ENCODE peak calls at places on chromosome 5, in ten cellular contexts. Z is ovary, S is prostate gland, A is esophagus muscularis mucosa, K is heart left ventricle, Q is IMR-90, W is A549, X is spleen, Y is body of pancreas, M is HCT116. D is an unnamed sample.
A peak's percentile ranks its signal among the peaks of the same experiment; 100 is the strongest.

GRCh38 chr5:149381986-149382338 is 2.9 kb upstream of the IL17B start:
- DNase-seq in A (peak; percentile 95), Z (peak; percentile 78), X (peak; percentile 92), W (peak; percentile 86), K (peak; percentile 91), Y (peak; percentile 70), S (peak; percentile 63), M (peak; percentile 33), Q (peak; percentile 66), D (peak; percentile 82)

GRCh38 chr5:76710991-76711390 is 4.9 kb upstream of the F2R start:
- DNase-seq in K (no peak), Z (no peak), Y (no peak), M (no peak), Q (peak; percentile 61), S (no peak), W (no peak), X (no peak), A (no peak), D (no peak)

GRCh38 chr5:58828145-58828544 is 245.3 kb downstream of the RAB3C start:
- DNase-seq in X (no peak), A (no peak), Y (no peak), Q (no peak), K (no peak), S (no peak), W (no peak), Z (no peak), M (no peak), D (no peak)

GRCh38 chr5:160020969-160021368 is 12.0 kb downstream of the TTC1 start:
- DNase-seq in M (no peak), Q (peak; percentile 83), A (no peak), W (no peak), Y (no peak), Z (no peak), X (no peak), K (no peak), S (no peak), D (no peak)

GRCh38 chr5:40606077-40606765 is 73.5 kb upstream of the PTGER4 start:
- DNase-seq in X (no peak), Z (no peak), K (no peak), M (no peak), Q (no peak), A (no peak), W (no peak), Y (no peak), S (no peak), D (no peak)

GRCh38 chr5:14935341-14935740 is 63.8 kb upstream of the ANKH start:
- DNase-seq in Q (no peak), S (no peak), W (no peak), Z (no peak), A (no peak), Y (no peak), M (no peak), K (no peak), X (no peak), D (no peak)

GRCh38 chr5:177194278-177194677 is 60.7 kb downstream of the NSD1 start:
- DNase-seq in Y (no peak), Z (no peak), A (no peak), S (no peak), M (peak; percentile 81), X (no peak), K (no peak), Q (peak; percentile 94), W (peak; percentile 33), D (no peak)

GRCh38 chr5:2993301-2993700 is 241.8 kb upstream of the IRX2 start:
- DNase-seq in M (no peak), K (no peak), Z (no peak), X (no peak), W (no peak), Q (no peak), A (peak; percentile 74), Y (no peak), S (no peak), D (no peak)

GRCh38 chr5:167961731-167962130 is 329.7 kb upstream of the WWC1 start:
- DNase-seq in Y (no peak), X (no peak), Z (no peak), S (no peak), K (no peak), A (no peak), W (no peak), M (no peak), Q (no peak), D (no peak)

GRCh38 chr5:141328231-141328630 is 2.1 kb upstream of the PCDHGA1 start:
- DNase-seq in W (no peak), Z (no peak), X (no peak), S (no peak), Y (no peak), A (no peak), Q (no peak), M (no peak), K (no peak), D (no peak)

GRCh38 chr5:16461026-16461425 is 4.6 kb downstream of the ZNF622 start:
- DNase-seq in Z (no peak), Y (no peak), X (no peak), A (no peak), S (no peak), W (no peak), K (no peak), M (no peak), Q (peak; percentile 70), D (no peak)

GRCh38 chr5:132822650-132823480 is 7.6 kb downstream of the SHROOM1 start:
- DNase-seq in Z (peak; percentile 63), Q (no peak), A (no peak), Y (peak; percentile 46), M (no peak), S (no peak), W (no peak), X (no peak), K (no peak), D (no peak)
- TF ChIP-seq CTCF in Z (no peak), Q (no peak), A (no peak), Y (no peak), M (no peak), S (no peak), W (no peak), X (no peak), K (no peak), D (no peak)

GRCh38 chr5:126615286-126615685 is 14.5 kb downstream of the PHAX start:
- DNase-seq in M (no peak), Z (no peak), S (no peak), Q (no peak), A (no peak), K (no peak), W (no peak), Y (no peak), X (no peak), D (no peak)

GRCh38 chr5:126614189-126614588 is 13.4 kb downstream of the PHAX start:
- DNase-seq in Q (no peak), Y (no peak), W (no peak), Z (no peak), X (no peak), S (no peak), M (no peak), A (no peak), K (no peak), D (no peak)

GRCh38 chr5:126605525-126605924 is 4.8 kb downstream of the PHAX start:
- DNase-seq in Q (no peak), Y (no peak), S (no peak), W (no peak), A (no peak), M (no peak), Z (no peak), K (no peak), X (no peak), D (no peak)

GRCh38 chr5:126610616-126611015 is 9.9 kb downstream of the PHAX start:
- DNase-seq in K (no peak), A (no peak), Z (no peak), W (no peak), S (no peak), Y (no peak), X (no peak), M (no peak), Q (no peak), D (peak; percentile 18)

DNA sequence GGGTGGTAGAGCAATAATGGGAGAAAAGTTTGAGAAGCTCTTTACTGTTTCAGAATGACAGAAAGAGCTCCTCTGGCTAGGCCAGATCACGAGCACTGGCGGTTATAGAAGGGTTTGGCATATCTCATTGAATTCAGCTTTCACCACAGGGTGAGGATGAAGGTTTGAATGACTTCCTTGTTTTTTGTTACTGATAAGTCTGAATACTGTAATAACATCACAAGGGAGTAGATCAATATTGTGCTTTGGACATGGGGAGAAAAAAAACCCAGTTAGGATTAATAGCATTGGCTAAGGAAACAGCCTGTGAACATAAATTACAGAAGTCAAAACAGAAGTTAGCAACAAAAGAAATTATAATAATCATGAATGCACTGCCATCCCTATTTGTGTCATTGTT is 9.4 kb downstream of the PHAX start:
- DNase-seq in Z (no peak), Y (no peak), S (no peak), M (no peak), A (no peak), W (no peak), Q (no peak), X (no peak), K (no peak), D (no peak)
- H3K4me1 ChIP-seq in Z (peaks cover 4% of the 10 kb centered on the region), Y (peaks cover 36% of the 10 kb centered on the region), S (no peaks in the 10 kb centered on the region), M (no peaks in the 10 kb centered on the region), A (peaks cover 29% of the 10 kb centered on the region), W (no peaks in the 10 kb centered on the region), Q (no peaks in the 10 kb centered on the region), X (peaks cover 34% of the 10 kb centered on the region), K (peaks cover 23% of the 10 kb centered on the region), D (peaks cover 16% of the 10 kb centered on the region)

DNA sequence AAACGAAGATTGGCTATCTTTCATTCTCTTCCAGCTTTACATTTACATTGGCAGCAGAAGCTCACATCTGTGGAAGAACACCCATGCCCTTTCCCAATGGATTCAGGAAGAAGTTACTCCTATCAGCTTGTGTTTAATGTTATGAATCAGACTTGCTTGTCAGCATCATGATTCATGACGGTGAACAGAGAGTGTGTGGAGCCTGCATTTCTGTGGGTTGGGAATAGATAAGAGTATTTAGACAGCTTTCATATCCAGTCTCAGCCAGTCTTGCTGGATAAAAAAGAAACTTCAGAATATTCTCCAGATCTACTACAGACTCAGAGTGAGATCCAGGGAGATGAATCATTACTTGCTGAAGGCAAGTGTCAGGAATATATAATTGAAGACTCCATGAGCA is 812.9 kb upstream of the ZNF608 start:
- DNase-seq in X (no peak), M (peak; percentile 2), K (no peak), A (no peak), S (no peak), W (peak; percentile 19), Z (no peak), Q (peak; percentile 99), Y (peak; percentile 20), D (no peak)
- TF ChIP-seq POLR2A in X (no peak), M (no peak), K (no peak), A (no peak), S (no peak), W (no peak), Z (no peak), Q (no peak), Y (no peak), D (no peak)

DNA sequence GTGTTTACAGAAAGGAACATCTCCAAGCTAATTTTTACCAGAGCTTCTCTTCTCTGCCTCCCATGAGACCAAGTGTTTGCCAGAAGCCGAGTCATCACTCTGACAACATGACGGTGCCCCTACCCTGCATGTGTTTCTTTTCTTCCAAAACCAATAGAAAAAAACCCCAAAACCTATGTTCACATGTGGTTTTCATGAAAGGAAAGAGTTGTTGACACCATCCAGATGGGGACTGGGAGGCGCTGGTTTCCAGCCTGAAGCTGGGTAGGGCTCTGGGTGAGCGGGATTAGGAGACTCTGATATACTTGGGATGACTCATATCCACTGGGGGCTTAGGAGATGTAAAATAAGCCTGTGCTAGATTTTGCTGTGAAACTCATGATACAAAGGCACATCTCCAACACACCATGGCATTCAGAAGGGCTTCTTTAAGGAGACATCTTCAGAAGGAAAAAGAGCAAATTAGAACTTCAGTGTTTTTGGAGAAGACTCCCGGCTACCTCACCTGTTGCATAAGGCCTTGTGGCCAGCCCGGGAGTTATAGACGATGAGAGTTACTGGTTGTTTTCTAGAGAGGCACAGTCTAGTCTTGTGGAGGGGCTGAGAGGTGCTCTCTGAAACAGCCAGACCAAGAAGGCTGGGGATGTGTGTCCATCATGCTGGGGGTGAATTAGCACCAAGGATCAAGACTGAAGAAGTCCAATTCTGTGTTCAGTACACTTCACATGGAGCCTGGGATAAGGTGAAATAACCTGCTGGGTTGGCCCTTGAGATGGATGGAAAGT is 108.9 kb upstream of the LHFPL2 start:
- DNase-seq in Z (peak; percentile 16), X (no peak), M (no peak), Y (no peak), W (no peak), A (no peak), Q (peak; percentile 69), S (no peak), K (no peak), D (no peak)
- TF ChIP-seq CTCF in Z (no peak), X (no peak), M (no peak), Y (no peak), W (no peak), A (no peak), Q (no peak), S (no peak), K (no peak), D (no peak)